ENCODE peak calls at places on chromosomes 7 and 10, in seven cellular contexts. One of them, this sample, is unnamed.

GRCh38 chr10:43221419-43222293 is 45.2 kb downstream of the RASGEF1A start:
- DNase-seq in gastrocnemius medialis: no peak
- DNase-seq in CD4-positive, alpha-beta T cell: no peak
- DNase-seq in iris pigment epithelial cell: no peak
- DNase-seq in HT-29: peak
- DNase-seq in thoracic aorta: no peak
- DNase-seq in activated CD4-positive, alpha-beta T cell treated with anti-CD3 and anti-CD28 coated beads, Interleukin-2, amount 50 U/mL, for 48 hours: no peak
- DNase-seq in this sample: no peak

GRCh38 chr7:5451391-5451790 is 27.8 kb upstream of the TNRC18 start:
- DNase-seq in gastrocnemius medialis: no peak
- DNase-seq in CD4-positive, alpha-beta T cell: no peak
- DNase-seq in iris pigment epithelial cell: no peak
- DNase-seq in HT-29: no peak
- DNase-seq in thoracic aorta: no peak
- DNase-seq in activated CD4-positive, alpha-beta T cell treated with anti-CD3 and anti-CD28 coated beads, Interleukin-2, amount 50 U/mL, for 48 hours: no peak
- DNase-seq in this sample: no peak

GRCh38 chr10:60908896-60909295 is 35.1 kb downstream of the RHOBTB1 start:
- DNase-seq in gastrocnemius medialis: no peak
- DNase-seq in CD4-positive, alpha-beta T cell: no peak
- DNase-seq in iris pigment epithelial cell: no peak
- DNase-seq in HT-29: no peak
- DNase-seq in thoracic aorta: no peak
- DNase-seq in activated CD4-positive, alpha-beta T cell treated with anti-CD3 and anti-CD28 coated beads, Interleukin-2, amount 50 U/mL, for 48 hours: no peak
- DNase-seq in this sample: no peak

GRCh38 chr10:97596101-97597055 is 6.9 kb downstream of the C10orf62 start:
- DNase-seq in gastrocnemius medialis: peak
- DNase-seq in CD4-positive, alpha-beta T cell: no peak
- DNase-seq in iris pigment epithelial cell: peak
- DNase-seq in HT-29: no peak
- DNase-seq in thoracic aorta: peak
- DNase-seq in activated CD4-positive, alpha-beta T cell treated with anti-CD3 and anti-CD28 coated beads, Interleukin-2, amount 50 U/mL, for 48 hours: no peak
- DNase-seq in this sample: peak

GRCh38 chr7:127665922-127666321 is 13.9 kb downstream of the SND1 start:
- DNase-seq in gastrocnemius medialis: no peak
- DNase-seq in CD4-positive, alpha-beta T cell: no peak
- DNase-seq in iris pigment epithelial cell: no peak
- DNase-seq in HT-29: no peak
- DNase-seq in thoracic aorta: no peak
- DNase-seq in activated CD4-positive, alpha-beta T cell treated with anti-CD3 and anti-CD28 coated beads, Interleukin-2, amount 50 U/mL, for 48 hours: no peak
- DNase-seq in this sample: no peak

GRCh38 chr7:47361746-47362215 is 220.1 kb downstream of the TNS3 start:
- DNase-seq in gastrocnemius medialis: no peak
- DNase-seq in CD4-positive, alpha-beta T cell: no peak
- DNase-seq in iris pigment epithelial cell: peak
- DNase-seq in HT-29: peak
- DNase-seq in thoracic aorta: no peak
- DNase-seq in activated CD4-positive, alpha-beta T cell treated with anti-CD3 and anti-CD28 coated beads, Interleukin-2, amount 50 U/mL, for 48 hours: peak
- DNase-seq in this sample: peak

GRCh38 chr7:127525866-127526456 is 59.4 kb downstream of the GCC1 start:
- DNase-seq in gastrocnemius medialis: no peak
- DNase-seq in CD4-positive, alpha-beta T cell: no peak
- DNase-seq in iris pigment epithelial cell: no peak
- DNase-seq in HT-29: no peak
- DNase-seq in thoracic aorta: no peak
- DNase-seq in activated CD4-positive, alpha-beta T cell treated with anti-CD3 and anti-CD28 coated beads, Interleukin-2, amount 50 U/mL, for 48 hours: no peak
- DNase-seq in this sample: no peak

GRCh38 chr10:118569241-118569881 is 26.1 kb downstream of the PRLHR start:
- DNase-seq in gastrocnemius medialis: no peak
- DNase-seq in CD4-positive, alpha-beta T cell: no peak
- DNase-seq in iris pigment epithelial cell: peak
- DNase-seq in HT-29: no peak
- DNase-seq in thoracic aorta: no peak
- DNase-seq in activated CD4-positive, alpha-beta T cell treated with anti-CD3 and anti-CD28 coated beads, Interleukin-2, amount 50 U/mL, for 48 hours: no peak
- DNase-seq in this sample: peak

GRCh38 chr10:121644501-121644900 is 46.3 kb upstream of the FGFR2 start:
- DNase-seq in gastrocnemius medialis: no peak
- DNase-seq in CD4-positive, alpha-beta T cell: no peak
- DNase-seq in iris pigment epithelial cell: no peak
- DNase-seq in HT-29: no peak
- DNase-seq in thoracic aorta: no peak
- DNase-seq in activated CD4-positive, alpha-beta T cell treated with anti-CD3 and anti-CD28 coated beads, Interleukin-2, amount 50 U/mL, for 48 hours: no peak
- DNase-seq in this sample: no peak

GRCh38 chr10:11446895-11447294 is 164.6 kb downstream of the USP6NL start:
- DNase-seq in gastrocnemius medialis: no peak
- DNase-seq in CD4-positive, alpha-beta T cell: no peak
- DNase-seq in iris pigment epithelial cell: no peak
- DNase-seq in HT-29: no peak
- DNase-seq in thoracic aorta: no peak
- DNase-seq in activated CD4-positive, alpha-beta T cell treated with anti-CD3 and anti-CD28 coated beads, Interleukin-2, amount 50 U/mL, for 48 hours: no peak
- DNase-seq in this sample: no peak

GRCh38 chr10:11698691-11699545 is 43.3 kb upstream of the ECHDC3 start:
- DNase-seq in gastrocnemius medialis: no peak
- DNase-seq in CD4-positive, alpha-beta T cell: no peak
- DNase-seq in iris pigment epithelial cell: no peak
- DNase-seq in HT-29: no peak
- DNase-seq in thoracic aorta: no peak
- DNase-seq in activated CD4-positive, alpha-beta T cell treated with anti-CD3 and anti-CD28 coated beads, Interleukin-2, amount 50 U/mL, for 48 hours: no peak
- DNase-seq in this sample: no peak

GRCh38 chr7:33789871-33790270 is 115.5 kb upstream of the BMPER start:
- DNase-seq in gastrocnemius medialis: no peak
- DNase-seq in CD4-positive, alpha-beta T cell: no peak
- DNase-seq in iris pigment epithelial cell: peak
- DNase-seq in HT-29: no peak
- DNase-seq in thoracic aorta: no peak
- DNase-seq in activated CD4-positive, alpha-beta T cell treated with anti-CD3 and anti-CD28 coated beads, Interleukin-2, amount 50 U/mL, for 48 hours: no peak
- DNase-seq in this sample: no peak

GRCh38 chr7:29289156-29290021 is 94.8 kb downstream of the CHN2 start:
- DNase-seq in gastrocnemius medialis: no peak
- DNase-seq in CD4-positive, alpha-beta T cell: no peak
- DNase-seq in iris pigment epithelial cell: peak
- DNase-seq in HT-29: no peak
- DNase-seq in thoracic aorta: no peak
- DNase-seq in activated CD4-positive, alpha-beta T cell treated with anti-CD3 and anti-CD28 coated beads, Interleukin-2, amount 50 U/mL, for 48 hours: no peak
- DNase-seq in this sample: no peak

GRCh38 chr7:66043681-66044497 is 31.7 kb upstream of the ASL start:
- DNase-seq in gastrocnemius medialis: peak
- DNase-seq in CD4-positive, alpha-beta T cell: peak
- DNase-seq in iris pigment epithelial cell: no peak
- DNase-seq in HT-29: peak
- DNase-seq in thoracic aorta: no peak
- DNase-seq in activated CD4-positive, alpha-beta T cell treated with anti-CD3 and anti-CD28 coated beads, Interleukin-2, amount 50 U/mL, for 48 hours: peak
- DNase-seq in this sample: no peak

GRCh38 chr7:30886608-30887011 is 25.0 kb upstream of the AQP1 start:
- DNase-seq in gastrocnemius medialis: no peak
- DNase-seq in CD4-positive, alpha-beta T cell: no peak
- DNase-seq in iris pigment epithelial cell: no peak
- DNase-seq in HT-29: no peak
- DNase-seq in thoracic aorta: no peak
- DNase-seq in activated CD4-positive, alpha-beta T cell treated with anti-CD3 and anti-CD28 coated beads, Interleukin-2, amount 50 U/mL, for 48 hours: no peak
- DNase-seq in this sample: peak

GRCh38 chr7:50475340-50475739 is 25.2 kb upstream of the FIGNL1 start:
- DNase-seq in gastrocnemius medialis: no peak
- DNase-seq in CD4-positive, alpha-beta T cell: no peak
- DNase-seq in iris pigment epithelial cell: no peak
- DNase-seq in HT-29: no peak
- DNase-seq in thoracic aorta: no peak
- DNase-seq in activated CD4-positive, alpha-beta T cell treated with anti-CD3 and anti-CD28 coated beads, Interleukin-2, amount 50 U/mL, for 48 hours: no peak
- DNase-seq in this sample: no peak

GRCh38 chr10:125782661-125783060 is 7.0 kb upstream of the MMP21 start:
- DNase-seq in gastrocnemius medialis: no peak
- DNase-seq in CD4-positive, alpha-beta T cell: no peak
- DNase-seq in iris pigment epithelial cell: no peak
- DNase-seq in HT-29: no peak
- DNase-seq in thoracic aorta: no peak
- DNase-seq in activated CD4-positive, alpha-beta T cell treated with anti-CD3 and anti-CD28 coated beads, Interleukin-2, amount 50 U/mL, for 48 hours: no peak
- DNase-seq in this sample: no peak

GRCh38 chr10:60281792-60282353 is 107.8 kb downstream of the ANK3 start:
- DNase-seq in gastrocnemius medialis: no peak
- DNase-seq in CD4-positive, alpha-beta T cell: no peak
- DNase-seq in iris pigment epithelial cell: peak
- DNase-seq in HT-29: no peak
- DNase-seq in thoracic aorta: no peak
- DNase-seq in activated CD4-positive, alpha-beta T cell treated with anti-CD3 and anti-CD28 coated beads, Interleukin-2, amount 50 U/mL, for 48 hours: no peak
- DNase-seq in this sample: no peak

GRCh38 chr10:15486404-15486803 is 115.3 kb upstream of the FAM171A1 start:
- DNase-seq in gastrocnemius medialis: no peak
- DNase-seq in CD4-positive, alpha-beta T cell: no peak
- DNase-seq in iris pigment epithelial cell: peak
- DNase-seq in HT-29: no peak
- DNase-seq in thoracic aorta: no peak
- DNase-seq in activated CD4-positive, alpha-beta T cell treated with anti-CD3 and anti-CD28 coated beads, Interleukin-2, amount 50 U/mL, for 48 hours: no peak
- DNase-seq in this sample: peak

GRCh38 chr10:98033515-98033914 is 3.1 kb upstream of the CRTAC1 start:
- DNase-seq in gastrocnemius medialis: no peak
- DNase-seq in CD4-positive, alpha-beta T cell: no peak
- DNase-seq in iris pigment epithelial cell: no peak
- DNase-seq in HT-29: no peak
- DNase-seq in thoracic aorta: no peak
- DNase-seq in activated CD4-positive, alpha-beta T cell treated with anti-CD3 and anti-CD28 coated beads, Interleukin-2, amount 50 U/mL, for 48 hours: no peak
- DNase-seq in this sample: no peak

GRCh38 chr10:74384615-74385213 is 233.7 kb downstream of the ADK start:
- DNase-seq in gastrocnemius medialis: no peak
- DNase-seq in CD4-positive, alpha-beta T cell: no peak
- DNase-seq in iris pigment epithelial cell: peak
- DNase-seq in HT-29: no peak
- DNase-seq in thoracic aorta: no peak
- DNase-seq in activated CD4-positive, alpha-beta T cell treated with anti-CD3 and anti-CD28 coated beads, Interleukin-2, amount 50 U/mL, for 48 hours: no peak
- DNase-seq in this sample: no peak

GRCh38 chr7:27750336-27750735 is 10.4 kb downstream of the TAX1BP1 start:
- DNase-seq in gastrocnemius medialis: no peak
- DNase-seq in CD4-positive, alpha-beta T cell: no peak
- DNase-seq in iris pigment epithelial cell: peak
- DNase-seq in HT-29: no peak
- DNase-seq in thoracic aorta: no peak
- DNase-seq in activated CD4-positive, alpha-beta T cell treated with anti-CD3 and anti-CD28 coated beads, Interleukin-2, amount 50 U/mL, for 48 hours: no peak
- DNase-seq in this sample: no peak

GRCh38 chr7:714251-714671 is 12.2 kb upstream of the DNAAF5 start:
- DNase-seq in gastrocnemius medialis: no peak
- DNase-seq in CD4-positive, alpha-beta T cell: no peak
- DNase-seq in iris pigment epithelial cell: no peak
- DNase-seq in HT-29: no peak
- DNase-seq in thoracic aorta: no peak
- DNase-seq in activated CD4-positive, alpha-beta T cell treated with anti-CD3 and anti-CD28 coated beads, Interleukin-2, amount 50 U/mL, for 48 hours: no peak
- DNase-seq in this sample: no peak

GRCh38 chr10:58641095-58641531 is 128.4 kb downstream of the BICC1 start:
- DNase-seq in gastrocnemius medialis: no peak
- DNase-seq in CD4-positive, alpha-beta T cell: no peak
- DNase-seq in iris pigment epithelial cell: peak
- DNase-seq in HT-29: peak
- DNase-seq in thoracic aorta: no peak
- DNase-seq in activated CD4-positive, alpha-beta T cell treated with anti-CD3 and anti-CD28 coated beads, Interleukin-2, amount 50 U/mL, for 48 hours: no peak
- DNase-seq in this sample: peak

GRCh38 chr7:3371601-3372000 is 70.5 kb downstream of the SDK1 start:
- DNase-seq in gastrocnemius medialis: no peak
- DNase-seq in CD4-positive, alpha-beta T cell: no peak
- DNase-seq in iris pigment epithelial cell: no peak
- DNase-seq in HT-29: no peak
- DNase-seq in thoracic aorta: no peak
- DNase-seq in activated CD4-positive, alpha-beta T cell treated with anti-CD3 and anti-CD28 coated beads, Interleukin-2, amount 50 U/mL, for 48 hours: no peak
- DNase-seq in this sample: no peak

GRCh38 chr7:85074-85945 is 107.1 kb upstream of the FAM20C start:
- DNase-seq in gastrocnemius medialis: no peak
- DNase-seq in CD4-positive, alpha-beta T cell: no peak
- DNase-seq in iris pigment epithelial cell: peak
- DNase-seq in HT-29: peak
- DNase-seq in thoracic aorta: no peak
- DNase-seq in activated CD4-positive, alpha-beta T cell treated with anti-CD3 and anti-CD28 coated beads, Interleukin-2, amount 50 U/mL, for 48 hours: no peak
- DNase-seq in this sample: no peak

GRCh38 chr10:30742471-30742870 is 112.9 kb upstream of the LYZL2 start:
- DNase-seq in gastrocnemius medialis: no peak
- DNase-seq in CD4-positive, alpha-beta T cell: no peak
- DNase-seq in iris pigment epithelial cell: no peak
- DNase-seq in HT-29: no peak
- DNase-seq in thoracic aorta: no peak
- DNase-seq in activated CD4-positive, alpha-beta T cell treated with anti-CD3 and anti-CD28 coated beads, Interleukin-2, amount 50 U/mL, for 48 hours: peak
- DNase-seq in this sample: no peak

GRCh38 chr10:127563718-127564553 is 14.8 kb downstream of the NPS start:
- DNase-seq in gastrocnemius medialis: no peak
- DNase-seq in CD4-positive, alpha-beta T cell: no peak
- DNase-seq in iris pigment epithelial cell: no peak
- DNase-seq in HT-29: peak
- DNase-seq in thoracic aorta: no peak
- DNase-seq in activated CD4-positive, alpha-beta T cell treated with anti-CD3 and anti-CD28 coated beads, Interleukin-2, amount 50 U/mL, for 48 hours: peak
- DNase-seq in this sample: no peak

GRCh38 chr10:73768881-73769280 is 13.0 kb upstream of the CHCHD1 start:
- DNase-seq in gastrocnemius medialis: no peak
- DNase-seq in CD4-positive, alpha-beta T cell: peak
- DNase-seq in iris pigment epithelial cell: no peak
- DNase-seq in HT-29: no peak
- DNase-seq in thoracic aorta: no peak
- DNase-seq in activated CD4-positive, alpha-beta T cell treated with anti-CD3 and anti-CD28 coated beads, Interleukin-2, amount 50 U/mL, for 48 hours: peak
- DNase-seq in this sample: no peak

GRCh38 chr7:55476071-55476803 is 96.1 kb downstream of the VOPP1 start:
- DNase-seq in gastrocnemius medialis: no peak
- DNase-seq in CD4-positive, alpha-beta T cell: no peak
- DNase-seq in iris pigment epithelial cell: peak
- DNase-seq in HT-29: no peak
- DNase-seq in thoracic aorta: no peak
- DNase-seq in activated CD4-positive, alpha-beta T cell treated with anti-CD3 and anti-CD28 coated beads, Interleukin-2, amount 50 U/mL, for 48 hours: no peak
- DNase-seq in this sample: peak

GRCh38 chr7:55254596-55255500 is 110.3 kb upstream of the LANCL2 start:
- DNase-seq in gastrocnemius medialis: peak
- DNase-seq in CD4-positive, alpha-beta T cell: peak
- DNase-seq in iris pigment epithelial cell: peak
- DNase-seq in HT-29: peak
- DNase-seq in thoracic aorta: peak
- DNase-seq in activated CD4-positive, alpha-beta T cell treated with anti-CD3 and anti-CD28 coated beads, Interleukin-2, amount 50 U/mL, for 48 hours: peak
- DNase-seq in this sample: peak

GRCh38 chr10:124688889-124689670 is 55.1 kb downstream of the FAM53B start:
- DNase-seq in gastrocnemius medialis: peak
- DNase-seq in CD4-positive, alpha-beta T cell: peak
- DNase-seq in iris pigment epithelial cell: peak
- DNase-seq in HT-29: no peak
- DNase-seq in thoracic aorta: no peak
- DNase-seq in activated CD4-positive, alpha-beta T cell treated with anti-CD3 and anti-CD28 coated beads, Interleukin-2, amount 50 U/mL, for 48 hours: peak
- DNase-seq in this sample: no peak

GRCh38 chr10:80474597-80474910 is 20.4 kb downstream of the TSPAN14 start:
- DNase-seq in gastrocnemius medialis: no peak
- DNase-seq in CD4-positive, alpha-beta T cell: no peak
- DNase-seq in iris pigment epithelial cell: no peak
- DNase-seq in HT-29: no peak
- DNase-seq in thoracic aorta: no peak
- DNase-seq in activated CD4-positive, alpha-beta T cell treated with anti-CD3 and anti-CD28 coated beads, Interleukin-2, amount 50 U/mL, for 48 hours: no peak
- DNase-seq in this sample: no peak

GRCh38 chr10:31467791-31468535 is 148.9 kb downstream of the ZEB1 start:
- DNase-seq in gastrocnemius medialis: peak
- DNase-seq in CD4-positive, alpha-beta T cell: no peak
- DNase-seq in iris pigment epithelial cell: peak
- DNase-seq in HT-29: peak
- DNase-seq in thoracic aorta: no peak
- DNase-seq in activated CD4-positive, alpha-beta T cell treated with anti-CD3 and anti-CD28 coated beads, Interleukin-2, amount 50 U/mL, for 48 hours: no peak
- DNase-seq in this sample: no peak